ENCODE peak calls at places on chromosomes 11 and 22, in four cellular contexts. Q is right atrium auricular region, L is uterus, N is RWPE1. T is an unnamed sample.

GRCh38 chr11:95565692-95566091 is 223.9 kb downstream of the FAM76B start:
- DNase-seq in Q (no peak), L (no peak), N (no peak), T (no peak)

GRCh38 chr11:69286358-69287327 is 7.3 kb upstream of the MYEOV start:
- DNase-seq in Q (no peak), L (no peak), N (no peak), T (no peak)

GRCh38 chr22:23289851-23290724 is 109.8 kb downstream of the BCR start:
- DNase-seq in Q (no peak), L (peak; percentile 41), N (peak; percentile 63), T (no peak)

GRCh38 chr22:49009359-49010063 is 818.2 kb downstream of the BRD1 start:
- DNase-seq in Q (peak; percentile 23), L (no peak), N (no peak), T (peak; percentile 73)

GRCh38 chr11:68432874-68433273 is 27.7 kb upstream of the PPP6R3 start:
- DNase-seq in Q (no peak), L (no peak), N (no peak), T (no peak)

GRCh38 chr22:20089226-20089976 is 9.4 kb downstream of the DGCR8 start:
- DNase-seq in Q (no peak), L (no peak), N (no peak), T (no peak)

GRCh38 chr11:76632492-76632891 is 38.1 kb downstream of the LRRC32 start:
- DNase-seq in Q (no peak), L (no peak), N (no peak), T (no peak)

GRCh38 chr22:37427128-37427710 is at the start of gene ELFN2:
- DNase-seq in Q (no peak), L (no peak), N (peak; percentile 22), T (no peak)

GRCh38 chr11:19633276-19633675 is 79.4 kb upstream of the NAV2 start:
- DNase-seq in Q (peak; percentile 88), L (peak; percentile 44), N (no peak), T (no peak)

GRCh38 chr11:2796091-2796490 is 89.5 kb downstream of the CDKN1C start:
- DNase-seq in Q (peak; percentile 51), L (peak; percentile 14), N (no peak), T (peak; percentile 83)

GRCh38 chr22:42676059-42676607 is 26.9 kb upstream of the CYB5R3 start:
- DNase-seq in Q (no peak), L (peak; percentile 52), N (no peak), T (no peak)

GRCh38 chr11:19598456-19598855 is 114.2 kb upstream of the NAV2 start:
- DNase-seq in Q (no peak), L (no peak), N (no peak), T (no peak)

DNA sequence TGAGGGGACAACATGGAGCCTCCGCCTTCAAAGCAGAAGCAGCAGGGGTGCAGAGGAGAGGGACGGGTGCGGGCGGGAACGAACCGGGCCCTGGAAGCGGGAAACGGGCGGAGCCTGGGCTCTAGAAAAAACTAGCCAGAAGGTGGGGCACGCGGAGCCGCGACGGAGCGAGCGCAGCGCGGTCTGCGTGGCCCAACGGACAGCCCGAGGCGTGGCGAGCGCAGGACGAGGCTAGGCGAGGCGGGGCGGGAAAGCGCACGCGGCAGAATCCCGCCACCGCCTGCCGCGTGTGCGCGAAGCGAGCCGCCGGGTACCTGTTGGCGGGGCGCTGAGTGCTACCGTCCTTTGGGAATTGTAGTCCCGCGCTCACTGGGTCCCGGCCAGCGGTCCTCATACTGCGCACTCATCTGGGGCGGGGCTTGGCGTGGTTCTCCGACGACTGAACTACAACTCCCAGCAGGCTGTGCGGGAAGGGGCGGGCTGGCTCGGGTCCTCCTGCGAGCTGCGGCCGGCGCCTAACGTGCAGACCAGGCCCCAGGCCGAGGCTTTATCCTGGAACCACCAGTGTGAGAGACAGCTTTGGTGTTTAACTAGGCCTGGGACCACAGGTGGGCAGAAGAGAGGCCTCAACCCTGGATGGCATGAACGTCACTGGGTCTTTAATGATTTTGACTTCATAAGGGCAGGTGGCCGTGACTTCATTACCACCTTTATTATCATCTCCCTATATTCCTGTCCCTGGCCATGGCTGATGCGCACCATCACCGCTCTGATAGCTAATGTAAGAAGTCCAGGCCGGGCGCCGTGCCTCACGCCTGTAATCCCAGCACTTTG is at the start of gene ATL3:
- DNase-seq in Q (peak; percentile 98), L (peak; percentile 98), N (peak; percentile 94), T (peak; percentile 98)
- TF ChIP-seq CTCF in Q (no peak), L (peak; percentile 16), N (no peak), T (peak; percentile 20)

GRCh38 chr11:59106363-59107336 is at the start of gene FAM111B:
- DNase-seq in Q (peak; percentile 88), L (peak; percentile 89), N (peak; percentile 95), T (peak; percentile 90)
- TF ChIP-seq CTCF in Q (peak; percentile 10), L (peak; percentile 19), N (no peak), T (peak; percentile 28)

DNA sequence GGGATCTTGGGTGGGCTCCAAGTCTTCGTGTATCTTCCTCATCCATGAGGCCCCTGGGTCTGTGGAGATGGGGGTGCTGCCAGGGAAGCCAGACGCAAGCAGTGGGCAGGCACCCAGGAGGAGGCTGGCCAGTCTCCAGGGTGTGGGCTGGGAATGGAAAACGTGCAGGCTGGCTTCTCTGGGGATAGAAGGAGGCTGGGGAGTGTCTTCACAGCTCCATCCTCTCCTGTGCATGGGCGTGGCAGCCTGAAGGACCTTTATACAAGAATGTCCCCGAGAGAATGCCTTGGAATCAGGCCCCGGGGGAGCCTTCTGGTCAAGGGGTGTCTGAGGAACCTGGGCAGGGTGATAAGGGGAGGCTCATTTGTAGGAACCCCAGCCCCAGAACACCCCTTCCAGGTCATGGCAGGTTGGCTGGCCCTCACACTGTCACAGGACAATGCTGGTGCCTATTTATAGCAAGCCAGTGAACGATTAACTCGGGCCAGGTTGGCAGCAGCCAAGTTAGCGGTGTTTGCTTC is 14.0 kb downstream of the SGSM1 start:
- DNase-seq in Q (no peak), L (no peak), N (no peak), T (no peak)
- TF ChIP-seq CTCF in Q (no peak), L (no peak), N (no peak), T (no peak)

DNA sequence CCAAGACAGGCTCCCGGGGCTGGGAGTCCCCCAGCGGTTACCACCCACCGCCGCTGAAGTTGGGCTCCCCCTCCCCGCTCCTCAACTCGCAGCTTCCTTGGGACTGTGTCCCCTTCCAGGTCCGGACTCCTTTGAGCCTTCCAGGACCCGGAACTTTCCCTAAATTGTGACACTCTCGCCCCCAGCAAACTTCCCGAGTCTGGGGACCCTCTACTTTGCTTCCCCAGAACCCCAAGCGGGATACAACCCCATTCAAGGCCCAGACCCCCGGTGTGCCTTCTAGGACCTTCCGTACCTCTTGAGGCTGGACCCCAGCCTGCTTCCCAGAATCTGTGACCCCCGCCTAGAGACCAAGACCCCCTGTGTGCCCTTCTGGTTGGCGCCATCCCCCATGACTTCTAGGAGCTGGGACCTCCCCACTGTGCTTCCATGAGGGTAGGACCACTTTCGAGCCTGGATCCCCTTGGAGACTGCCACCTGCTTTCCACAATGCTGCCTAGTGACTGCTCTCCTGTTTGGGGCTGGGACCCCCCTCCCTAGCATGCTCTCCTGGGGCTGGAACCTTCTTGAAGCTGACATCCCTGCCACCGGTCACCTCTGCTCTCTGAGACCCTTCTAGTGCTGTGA is 602 bp downstream of the MYRF start:
- DNase-seq in Q (no peak), L (no peak), N (no peak), T (no peak)
- TF ChIP-seq CTCF in Q (no peak), L (no peak), N (no peak), T (no peak)

GRCh38 chr11:12185914-12186313 is 75.5 kb downstream of the MICAL2 start:
- DNase-seq in Q (no peak), L (no peak), N (no peak), T (no peak)
- TF ChIP-seq CTCF in Q (no peak), L (no peak), N (no peak), T (peak; percentile 44)

T was measured in osteocyte.